ENCODE peak calls at places on chromosomes 2 and 18, in four cellular contexts. J, P, W and S are unnamed samples. For H3K27me3, the result is how much of the 10 kb centered on the place peaks cover.

GRCh38 chr18:7329036-7329435 is 98.1 kb downstream of the LRRC30 start:
- DNase-seq in P (no peak), J (peak), W (no peak), S (no peak)

GRCh38 chr18:48137354-48138208 is 207.1 kb upstream of the SMAD2 start:
- DNase-seq in P (no peak), W (no peak), J (no peak), S (no peak)

GRCh38 chr2:201256001-201256544 is 4.3 kb upstream of the CASP8 start:
- DNase-seq in W (no peak), P (no peak), J (no peak), S (peak)

GRCh38 chr2:213119061-213119809 is 32.2 kb downstream of the IKZF2 start:
- DNase-seq in P (no peak), J (peak), W (peak), S (peak)

GRCh38 chr2:10079931-10080535 is at the start of gene CYS1:
- DNase-seq in W (no peak), P (no peak), J (no peak), S (no peak)

GRCh38 chr18:50836521-50836957 is 16.7 kb upstream of the MRO start:
- DNase-seq in P (no peak), J (peak), W (peak), S (peak)

GRCh38 chr2:121212661-121213325 is 72.2 kb downstream of the TFCP2L1 start:
- DNase-seq in P (no peak), W (no peak), J (no peak), S (no peak)

GRCh38 chr2:40220177-40220925 is 231.5 kb downstream of the SLC8A1 start:
- DNase-seq in J (no peak), P (no peak), W (peak), S (peak)

GRCh38 chr2:113685471-113685870 is 58.4 kb downstream of the RABL2A start:
- DNase-seq in J (no peak), P (no peak), W (peak), S (peak)

GRCh38 chr2:218031771-218032257 is 29.0 kb upstream of the TNS1 start:
- DNase-seq in P (no peak), W (no peak), J (no peak), S (no peak)

GRCh38 chr2:29615183-29615582 is 306.2 kb downstream of the ALK start:
- DNase-seq in P (no peak), W (no peak), J (no peak), S (no peak)

GRCh38 chr2:37324536-37324785 is 172 bp downstream of the PRKD3 start:
- DNase-seq in P (peak), J (peak), W (peak), S (peak)

GRCh38 chr2:143160732-143161707 is 31.8 kb downstream of the ARHGAP15 start:
- DNase-seq in W (no peak), J (no peak), P (no peak), S (no peak)

DNA sequence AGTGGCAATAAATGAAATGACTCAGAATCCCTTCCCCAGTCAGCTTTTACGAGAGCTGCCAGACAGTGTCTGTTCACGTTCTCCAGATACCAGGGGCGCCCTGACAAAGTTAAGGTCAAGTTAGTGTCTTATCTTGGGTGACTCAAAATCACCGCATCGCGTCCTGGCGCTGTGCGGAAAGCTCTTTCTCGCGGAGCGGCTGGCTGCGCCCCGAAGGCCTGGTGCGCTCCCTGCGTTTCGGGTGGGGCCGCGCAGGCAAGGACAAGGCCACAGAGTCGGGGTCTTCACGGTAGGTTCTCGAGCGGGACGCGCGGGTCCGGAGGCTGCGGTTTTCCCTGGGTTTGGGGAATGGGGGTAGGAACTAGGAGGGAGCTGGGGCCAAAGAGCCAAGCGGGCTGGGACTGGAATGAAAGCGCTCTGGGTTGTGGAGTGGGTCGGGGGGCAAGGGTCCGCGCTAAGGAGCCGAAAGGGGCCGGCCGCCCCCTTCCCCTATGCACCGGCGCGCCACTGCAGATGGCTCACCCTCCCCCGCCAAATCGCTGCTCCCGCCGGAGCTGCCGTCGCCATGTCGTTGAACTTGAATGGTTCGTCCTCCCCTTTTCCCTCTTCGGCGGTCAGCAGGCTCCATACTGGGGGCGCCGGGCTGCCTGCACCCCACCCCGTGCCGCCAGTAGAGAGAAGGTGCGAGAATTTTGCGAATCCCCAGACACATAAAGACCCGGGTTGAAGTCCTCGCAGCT is 2.6 kb upstream of the HOXD11 start:
- DNase-seq in W (no peak), J (no peak), P (no peak), S (no peak)
- H3K27me3 ChIP-seq in W (half or more), J (half or more), P (half or more), S (half or more)

GRCh38 chr2:176936410-176936809 is 276.2 kb upstream of the HNRNPA3 start:
- DNase-seq in J (no peak), W (no peak), P (no peak), S (no peak)

GRCh38 chr2:176935543-176936102 is 277.0 kb upstream of the HNRNPA3 start:
- DNase-seq in P (no peak), W (no peak), J (no peak), S (no peak)

GRCh38 chr2:176934869-176935415 is 277.7 kb upstream of the HNRNPA3 start:
- DNase-seq in P (no peak), W (no peak), J (no peak), S (no peak)

GRCh38 chr2:176934131-176934530 is 278.5 kb upstream of the HNRNPA3 start:
- DNase-seq in J (no peak), P (no peak), W (no peak), S (no peak)

DNA sequence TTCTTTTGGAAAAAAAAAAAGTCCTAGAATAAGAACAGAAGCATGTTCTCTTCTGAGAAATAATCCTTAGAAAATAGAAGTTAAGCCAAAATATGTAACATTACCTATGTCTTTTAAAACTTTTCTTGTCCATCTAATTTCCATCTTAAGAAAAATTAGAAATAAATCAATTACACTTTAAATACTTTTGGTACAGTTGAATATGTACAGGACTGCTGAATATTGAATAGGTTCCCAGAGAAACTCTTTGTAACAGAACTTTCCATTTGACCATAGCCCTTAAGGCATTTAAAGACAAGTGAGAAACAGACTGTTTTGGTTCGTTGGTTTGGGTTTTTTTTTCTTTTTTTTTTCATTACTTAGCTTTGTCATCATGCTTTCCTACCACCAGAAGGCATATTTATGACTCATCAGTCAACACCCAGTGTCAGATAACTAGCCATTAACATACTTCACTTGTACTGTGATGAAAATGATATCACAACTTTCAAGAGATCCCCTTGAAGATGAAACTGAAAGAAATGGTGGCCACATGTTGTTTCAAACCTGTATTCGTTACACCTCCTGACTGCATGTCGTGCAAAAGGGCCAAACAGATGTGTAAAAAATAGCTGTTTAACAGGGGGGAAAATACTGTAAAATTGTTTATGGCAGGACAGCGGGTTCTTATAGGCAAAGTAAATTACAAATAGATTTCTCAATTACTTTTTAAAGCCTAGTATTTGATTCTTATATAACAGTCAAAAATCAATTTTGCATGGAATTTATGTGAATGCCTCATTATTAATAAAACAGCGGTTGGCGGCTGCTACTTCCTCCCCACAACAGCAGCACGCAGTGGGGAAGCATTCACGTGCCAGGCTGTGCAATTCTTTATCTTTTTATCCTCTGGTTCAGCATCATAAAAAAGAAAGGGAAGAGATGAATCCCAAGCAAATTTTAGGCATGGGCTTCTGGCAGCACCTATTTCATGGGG is 280.7 kb upstream of the HNRNPA3 start:
- DNase-seq in W (no peak), J (no peak), P (no peak), S (no peak)
- H3K27me3 ChIP-seq in W (under half), J (under half), P (under half), S (under half)

DNA sequence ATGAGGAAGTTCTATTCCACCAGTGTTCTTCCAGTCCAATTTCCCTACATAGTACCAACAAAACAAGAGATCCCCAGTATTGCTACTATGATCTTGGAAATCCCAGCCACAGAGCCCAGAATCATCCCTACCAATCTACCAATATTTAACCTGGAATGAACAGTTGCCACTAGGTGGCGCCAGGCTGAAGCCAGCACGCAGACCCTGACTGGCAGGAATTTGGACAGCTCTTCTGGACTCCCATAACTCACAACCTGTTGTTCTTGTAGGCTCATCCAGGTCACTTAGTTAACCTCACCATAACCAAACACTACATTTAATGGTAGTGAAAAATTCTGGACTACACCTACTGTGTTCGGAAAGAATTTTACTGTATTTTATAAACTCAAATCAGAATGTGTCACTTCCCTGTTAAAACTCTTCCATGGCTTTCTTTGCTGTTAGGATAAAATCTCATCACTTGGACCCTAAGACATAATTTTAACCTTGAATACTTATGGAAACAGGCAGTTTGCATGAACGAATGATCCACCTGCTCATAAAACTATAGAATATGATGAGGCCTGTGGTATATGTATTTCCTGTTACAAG is 59.8 kb upstream of the SLC38A11 start:
- DNase-seq in P (peak), W (peak), J (peak), S (peak)
- H3K27me3 ChIP-seq in P (under half), W (under half), J (under half), S (under half)

GRCh38 chr18:9706081-9706935 is 1.8 kb upstream of the RAB31 start:
- DNase-seq in P (no peak), J (peak), W (no peak), S (peak)
- H3K27me3 ChIP-seq in P (under half), J (under half), W (under half), S (under half)